ENCODE peak calls at places on chromosomes 4 and X, in four cellular contexts. M is glutamatergic neuron; I is CD4-positive, alpha-beta T cell; A is mammary epithelial cell. H is an unnamed sample.

GRCh38 chrX:153871451-153871850 is 14.5 kb downstream of the L1CAM start:
- DNase-seq in I (no peak), M (peak; percentile 67), A (no peak), H (no peak)

GRCh38 chrX:77938083-77938482 is 27.6 kb downstream of the ATP7A start:
- DNase-seq in M (no peak), I (no peak), A (no peak), H (no peak)

GRCh38 chr4:182835006-182835740 is 82.0 kb downstream of the DCTD start:
- DNase-seq in A (no peak), M (no peak), I (no peak), H (no peak)

GRCh38 chr4:37157403-37158167 is 87.0 kb upstream of the NWD2 start:
- DNase-seq in I (no peak), M (no peak), A (no peak), H (no peak)

GRCh38 chr4:159048166-159048886 is 54.6 kb upstream of the RAPGEF2 start:
- DNase-seq in M (no peak), A (peak; percentile 65), I (no peak), H (peak; percentile 26)

GRCh38 chr4:39067451-39067850 is 5.4 kb downstream of the KLHL5 start:
- DNase-seq in I (no peak), A (no peak), M (no peak), H (no peak)

GRCh38 chr4:56575820-56576429 is 70.3 kb downstream of the ARL9 start:
- DNase-seq in M (no peak), A (peak; percentile 8), I (no peak), H (peak; percentile 45)

GRCh38 chr4:150145090-150145949 is 67.1 kb downstream of the DCLK2 start:
- DNase-seq in M (no peak), I (no peak), A (no peak), H (no peak)

DNA sequence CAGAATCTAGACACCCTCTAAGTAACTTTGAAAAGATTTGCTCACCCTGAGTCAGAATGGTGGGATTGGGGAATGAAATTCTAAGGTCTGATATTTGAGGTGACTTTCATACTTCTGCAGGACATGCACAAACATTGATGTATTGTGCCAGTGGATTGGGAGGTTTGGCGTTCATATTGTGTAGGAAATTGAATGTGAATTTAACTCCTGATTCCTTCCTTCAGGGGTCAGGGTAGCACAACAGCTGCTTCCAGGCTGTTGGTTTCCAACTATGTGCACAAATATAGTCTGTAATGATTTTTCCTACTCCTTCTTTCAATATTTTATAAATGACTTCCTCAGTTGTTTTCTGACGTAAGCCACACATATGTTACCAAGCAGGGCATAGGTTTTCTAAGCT is 3.1 kb downstream of the IL1RAPL1 start:
- DNase-seq in I (no peak), M (no peak), A (no peak), H (no peak)
- TF ChIP-seq CTCF in I (no peak), M (no peak), A (no peak), H (no peak)

GRCh38 chr4:111678466-111678865 is 466.8 kb upstream of the FAM241A start:
- DNase-seq in M (no peak), A (peak; percentile 12), I (no peak), H (peak; percentile 97)
- TF ChIP-seq CTCF in M (no peak), A (no peak), I (no peak), H (no peak)

GRCh38 chrX:2705461-2705860 is 14.4 kb downstream of the CD99 start:
- DNase-seq in A (no peak), M (no peak), I (no peak), H (no peak)

GRCh38 chrX:2701600-2701999 is 10.5 kb downstream of the CD99 start:
- DNase-seq in I (no peak), A (peak; percentile 33), M (no peak), H (no peak)

GRCh38 chrX:2700405-2701320 is 9.6 kb downstream of the CD99 start:
- DNase-seq in A (no peak), M (no peak), I (no peak), H (no peak)

GRCh38 chrX:2705036-2705435 is 13.9 kb downstream of the CD99 start:
- DNase-seq in A (no peak), I (no peak), M (no peak), H (no peak)

DNA sequence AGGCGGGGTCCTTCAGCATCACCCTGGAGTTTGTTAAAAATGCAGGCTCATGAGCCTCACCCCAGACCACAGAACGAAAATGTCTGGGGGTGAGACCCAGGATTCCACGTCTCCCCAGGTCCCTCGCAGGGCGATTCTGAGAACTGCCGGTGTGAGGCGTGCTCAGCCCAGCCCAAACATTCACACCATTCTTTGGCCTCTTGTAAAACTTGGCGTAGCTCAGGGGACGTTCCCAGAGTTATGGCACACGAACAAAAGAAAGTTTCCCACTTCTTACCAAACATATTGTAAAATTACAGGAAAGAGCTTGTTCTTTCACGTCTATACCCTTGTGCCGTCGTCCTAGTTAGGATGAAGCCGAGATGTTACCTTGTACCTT is 12.9 kb downstream of the CD99 start:
- DNase-seq in I (no peak), A (peak; percentile 84), M (no peak), H (no peak)
- TF ChIP-seq CTCF in I (no peak), A (peak; percentile 30), M (no peak), H (peak; percentile 19)

GRCh38 chr4:134777626-134778025 is 576.0 kb upstream of the PABPC4L start:
- DNase-seq in I (no peak), M (no peak), A (no peak), H (no peak)
- TF ChIP-seq CTCF in I (no peak), M (no peak), A (no peak), H (peak; percentile 44)

GRCh38 chrX:123728554-123728953 is 4.3 kb downstream of the THOC2 start:
- DNase-seq in A (no peak), I (no peak), M (no peak), H (no peak)

GRCh38 chrX:123731987-123732678 is 719 bp downstream of the THOC2 start:
- DNase-seq in I (no peak), A (no peak), M (peak; percentile 20), H (no peak)

GRCh38 chrX:123731258-123731986 is 1.4 kb downstream of the THOC2 start:
- DNase-seq in I (no peak), M (no peak), A (no peak), H (no peak)

GRCh38 chrX:123736333-123736921 is 3.6 kb upstream of the THOC2 start:
- DNase-seq in A (peak; percentile 65), M (no peak), I (no peak), H (peak; percentile 91)

GRCh38 chrX:123732679-123733363 is at the start of gene THOC2:
- DNase-seq in M (peak; percentile 79), I (peak; percentile 72), A (peak; percentile 76), H (peak; percentile 78)
- TF ChIP-seq CTCF in M (peak; percentile 17), I (no peak), A (peak; percentile 9), H (peak; percentile 50)

GRCh38 chr4:175514174-175514573 is 297.9 kb downstream of the GPM6A start:
- DNase-seq in M (no peak), I (no peak), A (no peak), H (no peak)
- TF ChIP-seq CTCF in M (no peak), I (no peak), A (no peak), H (no peak)

GRCh38 chr4:80127870-80128419 is 54.9 kb upstream of the ANTXR2 start:
- DNase-seq in I (no peak), M (no peak), A (no peak), H (no peak)

GRCh38 chr4:80128941-80129340 is 55.9 kb upstream of the ANTXR2 start:
- DNase-seq in A (no peak), I (no peak), M (no peak), H (no peak)

GRCh38 chr4:80124246-80125211 is 51.5 kb upstream of the ANTXR2 start:
- DNase-seq in A (peak; percentile 26), I (no peak), M (no peak), H (no peak)

GRCh38 chr4:80126435-80126834 is 53.4 kb upstream of the ANTXR2 start:
- DNase-seq in M (no peak), A (no peak), I (no peak), H (no peak)

DNA sequence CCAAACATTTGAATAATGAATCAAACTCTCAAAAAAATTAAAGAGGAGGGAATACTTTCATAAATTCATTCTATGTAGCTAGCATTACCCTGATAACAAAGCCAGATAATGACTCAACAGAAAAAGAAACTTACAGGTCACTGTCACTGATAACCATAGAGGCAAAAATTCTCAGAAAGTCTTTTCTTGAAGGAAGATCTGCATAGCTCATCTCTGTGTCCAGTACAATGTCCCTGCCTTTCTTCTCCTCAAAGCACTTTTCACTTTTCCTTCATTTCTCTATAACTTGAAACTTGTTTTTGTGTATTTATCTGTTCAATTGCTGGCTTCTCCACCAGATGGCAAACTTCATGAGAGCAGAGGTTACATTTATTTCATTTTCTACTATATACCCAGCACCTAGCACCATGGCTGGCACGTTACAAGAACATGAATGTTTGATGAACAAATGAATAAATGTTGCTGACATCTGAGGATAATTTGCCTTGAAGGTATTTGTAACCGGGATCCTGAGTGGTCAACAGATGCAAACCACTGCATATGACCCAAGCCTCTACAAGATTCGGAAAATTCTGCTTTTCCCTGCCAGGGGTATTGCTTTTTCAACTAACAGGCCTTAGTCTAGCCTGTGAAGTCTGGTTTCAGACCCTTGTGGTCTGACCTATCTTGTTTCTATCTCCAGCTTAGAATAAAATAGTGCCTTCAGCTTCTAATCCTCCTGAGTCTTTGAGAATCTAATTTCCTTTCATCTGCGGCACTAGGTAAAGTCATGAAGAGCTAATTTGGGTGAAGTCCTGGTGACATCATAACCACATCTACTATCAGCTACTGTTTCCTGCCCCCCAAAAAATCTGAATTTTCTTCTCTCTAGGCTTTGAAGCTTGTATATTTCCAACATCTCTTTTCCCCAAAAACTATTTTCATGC is 52.5 kb upstream of the ANTXR2 start:
- DNase-seq in I (peak; percentile 20), A (peak; percentile 31), M (no peak), H (peak; percentile 33)
- TF ChIP-seq CTCF in I (peak; percentile 85), A (peak; percentile 57), M (peak; percentile 46), H (peak; percentile 85)